ENCODE peak calls at places on chromosome 11, in eight cellular contexts. M is DMS153; S is CD4-positive, CD25-positive, alpha-beta regulatory T cell; L is ELR; N is HFFc6; B is EH; W is stimulated activated CD4-positive, alpha-beta T cell treated with anti-CD3 and anti-CD28 coated beads, Interleukin-12 subunit alpha, Interleukin-12 subunit beta, amount 100 ng/mL, for 24 hours; A is non-pigmented ciliary epithelial cell. J is an unnamed sample.

GRCh38 chr11:72764503-72764902 is 12.3 kb upstream of the ARAP1 start:
- DNase-seq in W (no peak), B (no peak), N (no peak), S (no peak), M (peak; percentile 88), A (no peak), L (no peak), J (no peak)

GRCh38 chr11:71499125-71499524 is 27.9 kb upstream of the KRTAP5-7 start:
- DNase-seq in A (no peak), M (no peak), W (no peak), B (no peak), S (no peak), L (no peak), N (no peak), J (no peak)

GRCh38 chr11:68052137-68052873 is 13.5 kb downstream of the TCIRG1 start:
- DNase-seq in L (no peak), A (no peak), W (no peak), S (no peak), B (no peak), N (no peak), M (no peak), J (no peak)

GRCh38 chr11:120324932-120325810 is at the start of gene TLCD5:
- DNase-seq in A (no peak), N (peak; percentile 45), M (peak; percentile 61), B (peak; percentile 69), W (no peak), L (peak; percentile 82), S (peak; percentile 21), J (no peak)

GRCh38 chr11:64859542-64860414 is 15.3 kb upstream of the CDC42BPG start:
- DNase-seq in S (peak; percentile 43), B (no peak), L (no peak), W (no peak), A (no peak), M (no peak), N (no peak), J (no peak)

GRCh38 chr11:118155781-118156530 is 3.3 kb upstream of the SCN4B start:
- DNase-seq in L (no peak), M (no peak), S (no peak), N (no peak), A (no peak), B (no peak), W (no peak), J (no peak)

GRCh38 chr11:121886005-121886739 is 229.8 kb downstream of the BLID start:
- DNase-seq in B (peak; percentile 65), S (no peak), M (no peak), A (no peak), W (no peak), L (no peak), N (no peak), J (no peak)

GRCh38 chr11:106961048-106961447 is 57.2 kb downstream of the GUCY1A2 start:
- DNase-seq in L (peak; percentile 4), W (no peak), A (no peak), B (no peak), M (no peak), S (no peak), N (no peak), J (no peak)

GRCh38 chr11:46003647-46004046 is 81.2 kb downstream of the LARGE2 start:
- DNase-seq in M (no peak), A (no peak), S (no peak), N (no peak), W (no peak), B (peak; percentile 40), L (no peak), J (no peak)

J was measured in activated CD8-positive, alpha-beta memory T cell treated with anti-CD3 and anti-CD28 coated beads for 48 hours.